ENCODE peak calls at places on chromosomes 6 and 20, in nine cellular contexts. W is activated CD4-positive, alpha-beta T cell treated with anti-CD3 and anti-CD28 coated beads, Interleukin-2, amount 50 U/mL, for 1 hour; P is ELR; J is left ventricle myocardium superior; F is dermis microvascular lymphatic vessel endothelial cell; A is mucosa of descending colon; B is stimulated activated CD4-positive, alpha-beta T cell treated with anti-CD3 and anti-CD28 coated beads, Interleukin-4, amount 100 ng/mL, for 1 hour; E is AML-193; U is progenitor cell of endocrine pancreas. G is an unnamed sample.
A peak's percentile ranks its signal among the peaks of the same experiment; 100 is the strongest.

GRCh38 chr20:33650753-33651561 is 11.2 kb upstream of the C20orf144 start:
- DNase-seq in W (no peak), P (no peak), J (no peak), F (no peak), A (peak; percentile 55), B (no peak), E (no peak), U (no peak), G (no peak)

GRCh38 chr6:16244869-16245451 is 6.6 kb downstream of the GMPR start:
- DNase-seq in W (no peak), P (no peak), J (no peak), F (no peak), A (no peak), B (no peak), E (no peak), U (no peak), G (no peak)

GRCh38 chr20:36493013-36493800 is 48.1 kb upstream of the MYL9 start:
- DNase-seq in W (no peak), P (peak; percentile 44), J (no peak), F (peak; percentile 55), A (peak; percentile 55), B (no peak), E (peak; percentile 33), U (no peak), G (peak; percentile 24)

GRCh38 chr20:57753332-57754164 is 43.7 kb upstream of the PMEPA1 start:
- DNase-seq in W (no peak), P (no peak), J (peak; percentile 47), F (no peak), A (no peak), B (no peak), E (no peak), U (peak; percentile 38), G (no peak)

GRCh38 chr6:6766230-6766905 is 177.8 kb downstream of the LY86 start:
- DNase-seq in W (no peak), P (no peak), J (no peak), F (no peak), A (no peak), B (no peak), E (no peak), U (no peak), G (no peak)

GRCh38 chr6:38822963-38823362 is 107.9 kb downstream of the DNAH8 start:
- DNase-seq in W (no peak), P (no peak), J (no peak), F (no peak), A (no peak), B (no peak), E (no peak), U (no peak), G (no peak)

GRCh38 chr6:37258405-37258704 is 411 bp upstream of the TMEM217 start:
- DNase-seq in W (no peak), P (no peak), J (no peak), F (no peak), A (no peak), B (no peak), E (no peak), U (no peak), G (no peak)

GRCh38 chr20:8424986-8425385 is 292.9 kb downstream of the PLCB1 start:
- DNase-seq in W (no peak), P (no peak), J (no peak), F (no peak), A (no peak), B (no peak), E (no peak), U (no peak), G (no peak)

GRCh38 chr6:26311012-26311384 is 54.0 kb upstream of the BTN3A2 start:
- DNase-seq in W (peak; percentile 34), P (peak; percentile 79), J (no peak), F (peak; percentile 36), A (peak; percentile 23), B (peak; percentile 32), E (no peak), U (no peak), G (no peak)

GRCh38 chr20:45893831-45894230 is 2.7 kb downstream of the CTSA start:
- DNase-seq in W (no peak), P (peak; percentile 29), J (no peak), F (no peak), A (no peak), B (no peak), E (no peak), U (no peak), G (no peak)

GRCh38 chr6:3419624-3420272 is 37.1 kb downstream of the SLC22A23 start:
- DNase-seq in W (no peak), P (peak; percentile 70), J (no peak), F (peak; percentile 14), A (no peak), B (no peak), E (no peak), U (no peak), G (no peak)

GRCh38 chr6:14831922-14832321 is 413.9 kb upstream of the JARID2 start:
- DNase-seq in W (no peak), P (no peak), J (no peak), F (no peak), A (no peak), B (no peak), E (no peak), U (no peak), G (no peak)

GRCh38 chr20:14622796-14623195 is 285.4 kb upstream of the FLRT3 start:
- DNase-seq in W (no peak), P (peak; percentile 21), J (no peak), F (no peak), A (no peak), B (no peak), E (no peak), U (no peak), G (no peak)

GRCh38 chr20:38590682-38591483 is 9.9 kb downstream of the ADIG start:
- DNase-seq in W (no peak), P (no peak), J (no peak), F (no peak), A (no peak), B (no peak), E (no peak), U (no peak), G (no peak)

GRCh38 chr20:35253010-35253409 is 24.9 kb downstream of the MMP24OS start:
- DNase-seq in W (no peak), P (no peak), J (no peak), F (no peak), A (no peak), B (no peak), E (no peak), U (no peak), G (no peak)

GRCh38 chr6:70537266-70537665 is 29.5 kb upstream of the SDHAF4 start:
- DNase-seq in W (no peak), P (no peak), J (no peak), F (no peak), A (no peak), B (no peak), E (no peak), U (no peak), G (no peak)

GRCh38 chr6:19714415-19715165 is 122.6 kb upstream of the ID4 start:
- DNase-seq in W (no peak), P (no peak), J (no peak), F (no peak), A (no peak), B (no peak), E (no peak), U (no peak), G (no peak)

GRCh38 chr20:62590301-62591121 is 51.8 kb upstream of the SLCO4A1 start:
- DNase-seq in W (no peak), P (peak; percentile 96), J (peak; percentile 39), F (peak; percentile 60), A (no peak), B (no peak), E (no peak), U (no peak), G (no peak)

GRCh38 chr6:65558071-65558470 is 149.0 kb downstream of the EYS start:
- DNase-seq in W (no peak), P (no peak), J (no peak), F (no peak), A (no peak), B (no peak), E (no peak), U (no peak), G (no peak)

GRCh38 chr6:22091424-22091948 is 205.3 kb downstream of the PRL start:
- DNase-seq in W (no peak), P (no peak), J (no peak), F (no peak), A (no peak), B (no peak), E (no peak), U (no peak), G (no peak)

GRCh38 chr6:84072452-84072997 is 39.0 kb downstream of the MRAP2 start:
- DNase-seq in W (no peak), P (no peak), J (no peak), F (no peak), A (no peak), B (no peak), E (no peak), U (no peak), G (no peak)

GRCh38 chr6:112178846-112179245 is 75.5 kb downstream of the LAMA4 start:
- DNase-seq in W (no peak), P (no peak), J (no peak), F (no peak), A (no peak), B (no peak), E (no peak), U (no peak), G (no peak)

GRCh38 chr6:137309078-137309762 is 90.0 kb upstream of the IFNGR1 start:
- DNase-seq in W (peak; percentile 2), P (peak; percentile 79), J (peak; percentile 78), F (peak; percentile 77), A (peak; percentile 89), B (no peak), E (peak; percentile 92), U (no peak), G (peak; percentile 86)

GRCh38 chr20:19958923-19959322 is 58.2 kb upstream of the NAA20 start:
- DNase-seq in W (no peak), P (no peak), J (no peak), F (no peak), A (no peak), B (no peak), E (no peak), U (no peak), G (no peak)

G was measured in KBM-7.